ENCODE peak calls at places on chromosomes 4 and X, in six cellular contexts. D is Peyer's patch, P is right lobe of liver, F is GM23248, X is mammary epithelial cell, S is transverse colon. I is an unnamed sample.
A peak's percentile ranks its signal among the peaks of the same experiment; 100 is the strongest.

GRCh38 chr4:184879251-184879650 is 53.5 kb upstream of the ACSL1 start:
- DNase-seq in D (no peak), P (no peak), X (no peak), S (no peak), F (no peak), I (no peak)

GRCh38 chr4:20987191-20987590 is 286.9 kb downstream of the PACRGL start:
- DNase-seq in D (no peak), X (no peak), F (no peak), S (no peak), P (no peak), I (no peak)

GRCh38 chr4:85431156-85431555 is 43.8 kb upstream of the ARHGAP24 start:
- DNase-seq in X (no peak), D (no peak), P (no peak), F (no peak), S (no peak), I (no peak)

GRCh38 chr4:112141366-112142138 is 3.7 kb upstream of the FAM241A start:
- DNase-seq in P (no peak), D (no peak), F (no peak), S (no peak), X (no peak), I (no peak)

GRCh38 chr4:69490271-69490670 is 5.4 kb downstream of the UGT2B4 start:
- DNase-seq in F (no peak), D (no peak), S (no peak), X (no peak), P (no peak), I (no peak)

GRCh38 chr4:7209699-7210098 is 17.4 kb downstream of the SORCS2 start:
- DNase-seq in X (no peak), S (no peak), F (peak; percentile 46), P (peak; percentile 90), D (no peak), I (no peak)

GRCh38 chr4:10496200-10496599 is 39.0 kb upstream of the ZNF518B start:
- DNase-seq in P (no peak), D (no peak), F (no peak), S (no peak), X (no peak), I (no peak)

GRCh38 chrX:132023896-132024386 is 839 bp downstream of the STK26 start:
- DNase-seq in P (no peak), S (no peak), F (no peak), D (no peak), X (peak; percentile 37), I (no peak)

GRCh38 chrX:134761788-134762187 is 103.5 kb upstream of the PLAC1 start:
- DNase-seq in P (no peak), D (no peak), X (no peak), F (peak; percentile 36), S (no peak), I (no peak)

GRCh38 chrX:81708506-81708905 is 506.6 kb downstream of the SH3BGRL start:
- DNase-seq in D (no peak), P (no peak), S (no peak), X (no peak), F (no peak), I (no peak)

GRCh38 chr4:152166567-152166966 is 369.3 kb downstream of the FBXW7 start:
- DNase-seq in X (no peak), P (no peak), S (no peak), F (peak; percentile 35), D (no peak), I (no peak)

GRCh38 chr4:76275486-76276126 is 24.1 kb downstream of the FAM47E start:
- DNase-seq in F (no peak), X (no peak), S (no peak), P (peak; percentile 60), D (no peak), I (no peak)

GRCh38 chrX:9189286-9189685 is 155.4 kb upstream of the FAM9B start:
- DNase-seq in S (no peak), F (no peak), D (no peak), P (no peak), X (no peak), I (no peak)

GRCh38 chrX:41695464-41695863 is 6.7 kb downstream of the GPR34 start:
- DNase-seq in P (no peak), D (no peak), F (peak; percentile 39), S (no peak), X (no peak), I (no peak)

GRCh38 chr4:16122225-16122624 is 38.4 kb upstream of the PROM1 start:
- DNase-seq in P (no peak), D (no peak), F (no peak), S (no peak), X (no peak), I (no peak)

GRCh38 chr4:121656269-121656641 is 40.5 kb downstream of the ANXA5 start:
- DNase-seq in P (no peak), X (peak; percentile 50), D (no peak), F (peak; percentile 69), S (peak; percentile 10), I (peak; percentile 52)

GRCh38 chr4:100075486-100076270 is 114.6 kb downstream of the DDIT4L start:
- DNase-seq in S (no peak), P (no peak), F (peak; percentile 20), D (no peak), X (peak; percentile 19), I (no peak)

GRCh38 chr4:128386761-128387599 is 99.4 kb upstream of the PGRMC2 start:
- DNase-seq in F (peak; percentile 98), D (peak; percentile 78), P (peak; percentile 85), S (peak; percentile 79), X (peak; percentile 83), I (peak; percentile 95)

GRCh38 chr4:14254252-14254651 is 626.7 kb upstream of the BOD1L1 start:
- DNase-seq in S (peak; percentile 25), P (peak; percentile 68), X (peak; percentile 46), D (peak; percentile 43), F (peak; percentile 68), I (peak; percentile 11)

GRCh38 chr4:105808459-105809041 is 86.7 kb upstream of the NPNT start:
- DNase-seq in D (no peak), S (no peak), X (peak; percentile 75), P (no peak), F (peak; percentile 33), I (peak; percentile 26)

GRCh38 chr4:1459664-1460511 is 53.6 kb upstream of the NKX1-1 start:
- DNase-seq in P (peak; percentile 42), D (peak; percentile 30), X (no peak), F (no peak), S (no peak), I (no peak)

GRCh38 chr4:1458581-1458980 is 52.3 kb upstream of the NKX1-1 start:
- DNase-seq in P (no peak), D (peak; percentile 41), X (no peak), S (no peak), F (no peak), I (no peak)

GRCh38 chr4:1460967-1461868 is 55.0 kb upstream of the NKX1-1 start:
- DNase-seq in F (no peak), P (no peak), S (no peak), X (no peak), D (peak; percentile 25), I (no peak)

GRCh38 chr4:1462009-1462767 is 55.9 kb upstream of the NKX1-1 start:
- DNase-seq in S (no peak), D (peak; percentile 46), F (no peak), P (no peak), X (no peak), I (no peak)

GRCh38 chr4:1459081-1459480 is 52.8 kb upstream of the NKX1-1 start:
- DNase-seq in F (no peak), D (no peak), X (no peak), S (no peak), P (no peak), I (no peak)
- H3K27me3 ChIP-seq in F (peaks cover 54% of the 10 kb centered on the region), D (no peaks in the 10 kb centered on the region), X (peaks cover 9% of the 10 kb centered on the region), S (peaks cover 50% of the 10 kb centered on the region), P (no peaks in the 10 kb centered on the region), I (peaks cover 34% of the 10 kb centered on the region)

DNA sequence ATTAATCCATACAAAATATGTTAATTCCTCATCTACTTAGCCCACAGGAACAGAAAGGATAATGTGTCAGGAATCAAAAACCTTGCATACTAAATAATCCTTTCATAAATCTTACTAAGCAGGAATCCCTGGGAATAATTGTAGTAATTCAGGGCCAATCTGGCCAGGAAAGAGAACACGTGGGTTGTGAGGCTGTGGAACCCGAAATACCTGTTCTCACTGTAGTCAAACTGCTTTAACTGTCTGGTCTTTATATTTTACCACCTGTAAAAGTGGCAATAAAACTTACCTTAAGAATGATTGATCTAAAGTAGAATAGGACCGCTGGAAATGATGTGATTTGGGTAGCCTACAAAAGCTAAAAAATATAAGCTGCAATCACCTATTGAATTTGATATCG is 1620.9 kb downstream of the STIM2 start:
- DNase-seq in D (no peak), F (no peak), X (peak; percentile 12), S (peak; percentile 76), P (no peak), I (no peak)
- H3K27me3 ChIP-seq in D (no peaks in the 10 kb centered on the region), F (no peaks in the 10 kb centered on the region), X (no peaks in the 10 kb centered on the region), S (no peaks in the 10 kb centered on the region), P (no peaks in the 10 kb centered on the region), I (no peaks in the 10 kb centered on the region)

GRCh38 chr4:173501592-173502150 is 28.4 kb downstream of the HAND2 start:
- DNase-seq in P (no peak), S (no peak), X (no peak), D (no peak), F (no peak), I (no peak)

GRCh38 chr4:173499568-173500535 is 30.2 kb downstream of the HAND2 start:
- DNase-seq in X (no peak), F (no peak), D (no peak), P (no peak), S (no peak), I (no peak)

GRCh38 chr4:173500841-173501591 is 29.0 kb downstream of the HAND2 start:
- DNase-seq in D (no peak), S (no peak), F (no peak), X (no peak), P (no peak), I (no peak)

GRCh38 chr4:173498771-173499170 is 31.3 kb downstream of the HAND2 start:
- DNase-seq in X (no peak), P (no peak), D (no peak), S (no peak), F (peak; percentile 55), I (no peak)

DNA sequence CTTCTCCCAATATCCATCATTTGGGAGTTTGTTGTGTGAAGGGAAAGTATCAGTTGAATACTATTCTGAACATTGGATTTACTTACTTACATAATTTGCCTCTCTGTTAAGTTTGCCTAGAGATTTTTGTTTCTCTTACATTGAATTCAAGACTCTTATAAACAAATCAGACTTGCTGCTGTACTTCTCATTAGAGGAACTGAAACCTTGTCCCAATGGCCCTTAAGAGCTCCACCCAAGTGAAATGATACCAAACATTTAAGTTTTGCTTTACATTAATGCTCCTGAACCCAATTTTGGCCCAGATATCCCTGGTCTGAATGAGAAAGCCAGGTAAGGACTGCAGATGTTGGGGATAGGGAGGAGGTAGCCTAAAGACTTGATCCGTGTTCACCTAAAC is 32.0 kb downstream of the HAND2 start:
- DNase-seq in S (no peak), P (no peak), F (no peak), X (no peak), D (no peak), I (no peak)
- H3K27me3 ChIP-seq in S (peaks cover 56% of the 10 kb centered on the region), P (no peaks in the 10 kb centered on the region), F (peaks cover 17% of the 10 kb centered on the region), X (peaks cover under 1% of the 10 kb centered on the region), D (no peaks in the 10 kb centered on the region), I (no peaks in the 10 kb centered on the region)

DNA sequence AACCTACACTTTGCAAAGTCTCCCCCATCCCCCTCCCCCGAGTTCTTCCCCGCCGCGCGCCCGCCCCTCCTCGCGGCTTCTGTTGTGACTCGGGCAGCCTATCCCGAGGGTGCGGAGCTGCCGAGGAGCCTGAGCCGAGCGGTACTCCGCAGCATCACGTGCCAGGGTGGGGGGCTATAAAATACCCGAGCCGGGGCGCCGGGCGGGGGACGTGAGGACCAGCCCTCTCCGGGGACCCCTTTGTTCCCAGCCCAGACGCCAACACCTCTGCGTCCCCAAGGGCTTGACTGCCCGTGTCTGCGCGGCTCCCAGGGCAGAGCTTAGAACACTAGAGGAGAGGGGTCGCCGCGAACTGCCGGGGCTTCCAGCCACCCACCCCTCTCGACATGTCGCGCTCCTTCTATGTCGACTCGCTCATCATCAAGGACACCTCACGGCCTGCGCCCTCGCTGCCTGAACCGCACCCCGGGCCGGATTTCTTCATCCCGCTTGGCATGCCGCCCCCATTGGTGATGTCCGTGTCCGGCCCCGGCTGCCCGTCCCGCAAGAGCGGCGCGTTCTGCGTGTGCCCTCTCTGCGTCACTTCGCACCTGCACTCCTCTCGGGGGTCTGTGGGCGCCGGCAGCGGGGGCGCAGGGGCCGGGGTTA is at the start of gene GSX2:
- DNase-seq in S (no peak), X (peak; percentile 12), F (peak; percentile 77), D (no peak), P (peak; percentile 53), I (no peak)
- H3K27me3 ChIP-seq in S (peaks cover 100% of the 10 kb centered on the region), X (peaks cover 23% of the 10 kb centered on the region), F (peaks cover 22% of the 10 kb centered on the region), D (peaks cover 4% of the 10 kb centered on the region), P (no peaks in the 10 kb centered on the region), I (peaks cover 72% of the 10 kb centered on the region)